ENCODE peak calls at places on chromosome 5, in seven cellular contexts. W, D, F, R, I, G and V are unnamed samples.

GRCh38 chr5:6805835-6806234 is 92.6 kb downstream of the TENT4A start:
- DNase-seq in G (no peak), D (no peak), F (no peak), W (no peak), I (no peak), R (no peak), V (no peak)

GRCh38 chr5:2015116-2015848 is 132.6 kb upstream of the IRX4 start:
- DNase-seq in G (no peak), D (no peak), I (no peak), R (no peak), W (no peak), F (no peak), V (no peak)

GRCh38 chr5:8756498-8757084 is 789.3 kb downstream of the SEMA5A start:
- DNase-seq in D (no peak), R (no peak), I (no peak), G (peak), W (no peak), F (no peak), V (peak)

GRCh38 chr5:132418876-132419275 is 49.4 kb downstream of the SLC22A5 start:
- DNase-seq in F (no peak), D (peak), G (no peak), R (no peak), I (no peak), W (no peak), V (peak)

GRCh38 chr5:126777257-126777973 is 479 bp downstream of the LMNB1 start:
- DNase-seq in W (peak), R (peak), F (no peak), I (peak), D (peak), G (peak), V (peak)

GRCh38 chr5:35138232-35138631 is 90.5 kb upstream of the AGXT2 start:
- DNase-seq in R (no peak), D (no peak), I (no peak), F (no peak), W (no peak), G (no peak), V (no peak)

GRCh38 chr5:76325876-76326491 is 77.1 kb upstream of the IQGAP2 start:
- DNase-seq in D (no peak), I (no peak), F (no peak), G (no peak), R (peak), W (no peak), V (no peak)

GRCh38 chr5:148962761-148963324 is 100.0 kb downstream of the SH3TC2 start:
- DNase-seq in F (no peak), W (no peak), G (no peak), D (no peak), R (no peak), I (no peak), V (no peak)

GRCh38 chr5:50535393-50535792 is 94.3 kb upstream of the EMB start:
- DNase-seq in R (no peak), I (no peak), F (no peak), W (no peak), G (no peak), D (no peak), V (no peak)

GRCh38 chr5:29963956-29964355 is 1229.5 kb upstream of the CDH6 start:
- DNase-seq in D (no peak), R (no peak), I (no peak), F (no peak), G (no peak), W (no peak), V (peak)

GRCh38 chr5:32325067-32325466 is 12.3 kb upstream of the MTMR12 start:
- DNase-seq in R (no peak), I (no peak), W (no peak), F (no peak), D (no peak), G (no peak), V (peak)

GRCh38 chr5:177362102-177362868 is 4.6 kb downstream of the RGS14 start:
- DNase-seq in I (no peak), G (no peak), W (no peak), F (no peak), D (no peak), R (peak), V (peak)

GRCh38 chr5:173745123-173745522 is 128.7 kb upstream of the BOD1 start:
- DNase-seq in I (no peak), W (no peak), R (no peak), D (no peak), F (no peak), G (peak), V (no peak)

GRCh38 chr5:137310051-137310730 is 188.9 kb downstream of the SPOCK1 start:
- DNase-seq in G (peak), D (no peak), I (no peak), W (no peak), F (peak), R (no peak), V (peak)

GRCh38 chr5:170597109-170597741 is 93.4 kb downstream of the KCNIP1 start:
- DNase-seq in R (no peak), W (no peak), F (no peak), G (peak), D (no peak), I (no peak), V (peak)

GRCh38 chr5:134738963-134739661 is 764 bp downstream of the CAMLG start:
- DNase-seq in W (peak), F (peak), I (no peak), G (peak), R (no peak), D (peak), V (peak)

GRCh38 chr5:91306497-91306896 is 76.6 kb downstream of the ARRDC3 start:
- DNase-seq in G (no peak), D (no peak), I (no peak), W (no peak), F (no peak), R (no peak), V (no peak)

GRCh38 chr5:134088291-134088690 is 26.2 kb upstream of the TCF7 start:
- DNase-seq in W (no peak), R (no peak), I (no peak), G (no peak), D (no peak), F (no peak), V (no peak)

GRCh38 chr5:181173027-181173419 is 25.6 kb downstream of the OR2V2 start:
- DNase-seq in R (no peak), D (no peak), F (no peak), W (no peak), I (no peak), G (no peak), V (no peak)

GRCh38 chr5:73826761-73827450 is 200.9 kb downstream of the ARHGEF28 start:
- DNase-seq in R (no peak), D (peak), I (no peak), F (peak), G (peak), W (no peak), V (peak)

GRCh38 chr5:107542428-107542827 is 128.3 kb downstream of the EFNA5 start:
- DNase-seq in I (peak), W (peak), G (no peak), D (peak), R (no peak), F (peak), V (peak)

GRCh38 chr5:32471784-32472183 is 27.2 kb upstream of the ZFR start:
- DNase-seq in W (no peak), D (no peak), F (no peak), R (no peak), G (peak), I (no peak), V (no peak)

GRCh38 chr5:143318270-143318669 is 85.2 kb downstream of the NR3C1 start:
- DNase-seq in G (no peak), I (no peak), F (no peak), R (no peak), W (no peak), D (no peak), V (peak)

GRCh38 chr5:169580964-169581363 is 2.6 kb upstream of the SPDL1 start:
- DNase-seq in G (no peak), F (no peak), D (no peak), I (no peak), W (no peak), R (no peak), V (peak)

GRCh38 chr5:149141957-149142851 is 911 bp downstream of the ABLIM3 start:
- DNase-seq in I (peak), F (no peak), G (no peak), W (no peak), D (peak), R (no peak), V (no peak)

GRCh38 chr5:164302533-164303235 is 797.3 kb downstream of the MAT2B start:
- DNase-seq in F (no peak), I (no peak), G (no peak), R (no peak), D (no peak), W (no peak), V (peak)

GRCh38 chr5:134132372-134133212 is 18.1 kb downstream of the TCF7 start:
- DNase-seq in W (peak), R (peak), I (peak), F (no peak), G (peak), D (no peak), V (no peak)

GRCh38 chr5:172830876-172831662 is 3.0 kb upstream of the ERGIC1 start:
- DNase-seq in F (no peak), D (no peak), W (no peak), G (no peak), I (no peak), R (no peak), V (peak)

GRCh38 chr5:128083811-128084227 is 253 bp downstream of the SLC12A2 start:
- DNase-seq in G (peak), I (no peak), F (peak), D (peak), W (no peak), R (no peak), V (peak)

GRCh38 chr5:115100556-115100955 is 69.2 kb downstream of the TRIM36 start:
- DNase-seq in R (no peak), I (no peak), F (no peak), W (no peak), D (peak), G (no peak), V (peak)

GRCh38 chr5:139148986-139149385 is 49.2 kb downstream of the SIL1 start:
- DNase-seq in R (no peak), I (no peak), D (no peak), F (no peak), G (no peak), W (no peak), V (peak)

GRCh38 chr5:40552981-40553380 is 126.7 kb upstream of the PTGER4 start:
- DNase-seq in W (no peak), I (no peak), D (no peak), G (no peak), R (no peak), F (no peak), V (no peak)

GRCh38 chr5:40549611-40550010 is 130.1 kb upstream of the PTGER4 start:
- DNase-seq in R (no peak), G (no peak), W (no peak), D (no peak), F (no peak), I (no peak), V (peak)

GRCh38 chr5:40550481-40550880 is 129.2 kb upstream of the PTGER4 start:
- DNase-seq in D (no peak), F (no peak), W (no peak), R (no peak), G (no peak), I (no peak), V (no peak)

GRCh38 chr5:40554048-40554447 is 125.7 kb upstream of the PTGER4 start:
- DNase-seq in W (no peak), F (no peak), R (no peak), G (no peak), D (no peak), I (no peak), V (no peak)

DNA sequence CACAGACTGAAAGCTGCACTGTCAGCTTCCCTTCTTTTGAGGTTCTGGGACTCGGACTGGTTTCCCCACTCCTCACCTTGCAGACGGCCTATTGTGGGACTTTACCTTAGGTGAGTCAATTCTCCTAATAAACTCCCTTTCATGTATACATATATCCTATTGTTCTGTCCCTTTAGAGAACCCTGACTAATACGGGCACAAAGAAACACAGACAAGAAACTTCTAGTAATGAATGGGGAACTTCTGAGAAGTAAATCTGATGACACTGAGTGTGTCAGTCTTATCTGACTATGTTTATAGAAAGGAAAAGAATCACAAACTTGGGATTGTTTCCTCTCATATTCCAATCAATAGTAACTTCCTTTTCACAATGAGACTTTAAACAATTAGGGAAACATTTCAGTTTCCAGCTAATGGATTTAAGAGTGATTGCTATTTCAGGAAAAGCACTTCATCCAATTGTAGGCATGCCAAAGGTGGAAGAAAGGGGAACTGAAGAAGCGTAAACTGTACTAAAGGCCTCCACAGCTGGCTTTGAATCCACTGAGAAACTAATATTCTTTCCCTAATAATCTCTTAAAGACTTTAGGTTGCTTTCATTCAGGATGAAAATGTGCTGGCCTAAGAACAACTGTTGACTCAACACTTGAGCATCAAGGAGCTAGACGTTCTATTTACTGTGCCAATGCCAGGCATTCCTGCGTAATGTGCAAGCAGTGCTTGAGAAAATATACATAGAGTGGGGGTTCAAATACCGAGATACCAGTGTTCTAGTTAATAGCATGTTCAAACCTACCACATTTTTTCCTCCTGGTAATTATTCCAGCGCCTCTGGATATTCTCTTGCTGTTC is 127.8 kb upstream of the PTGER4 start:
- DNase-seq in F (peak), D (no peak), R (no peak), I (no peak), G (peak), W (no peak), V (peak)
- H3K4me3 ChIP-seq in F (no peak), D (no peak), R (no peak), I (no peak), G (no peak), W (no peak), V (no peak)

DNA sequence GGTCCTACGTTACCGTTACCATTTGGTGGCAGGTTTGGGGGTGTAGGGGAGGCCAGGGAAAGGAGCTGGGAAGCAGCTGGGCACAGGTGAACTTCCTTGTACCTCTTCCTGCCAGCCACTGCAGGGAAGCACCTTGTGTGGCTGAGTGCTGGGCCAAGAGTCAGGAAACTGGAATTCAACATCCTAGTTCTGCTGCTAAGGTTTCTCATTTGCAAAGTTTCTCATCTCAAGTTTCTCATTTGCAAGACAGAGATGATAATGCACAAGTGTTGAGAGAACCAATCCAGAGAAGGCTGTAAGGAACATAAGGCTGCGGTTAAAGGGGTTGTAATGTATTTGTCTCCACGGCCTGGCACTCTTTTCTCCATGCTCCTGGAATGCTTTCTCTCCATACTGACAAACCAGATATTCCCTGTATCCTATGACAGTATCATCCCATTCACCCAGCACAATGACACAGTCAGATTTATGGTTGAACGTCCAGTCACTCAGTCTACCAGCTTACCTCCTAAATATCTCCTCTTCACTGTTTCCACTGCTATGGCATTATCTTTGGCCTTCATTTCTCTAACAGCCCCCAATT is 33.6 kb upstream of the LARP1 start:
- DNase-seq in I (no peak), W (no peak), G (no peak), F (no peak), R (no peak), D (no peak), V (no peak)
- H3K4me3 ChIP-seq in I (no peak), W (no peak), G (no peak), F (no peak), R (no peak), D (no peak), V (no peak)

GRCh38 chr5:157108961-157109360 is at the start of gene HAVCR2:
- DNase-seq in R (peak), W (peak), F (no peak), D (no peak), G (no peak), I (no peak), V (no peak)
- H3K4me3 ChIP-seq in R (peak), W (peak), F (no peak), D (no peak), G (no peak), I (peak), V (no peak)

GRCh38 chr5:151150484-151151262 is 6.9 kb downstream of the ANXA6 start:
- DNase-seq in G (no peak), W (no peak), F (no peak), I (peak), D (peak), R (peak), V (no peak)
- H3K4me3 ChIP-seq in G (no peak), W (no peak), F (no peak), I (no peak), D (no peak), R (peak), V (no peak)

GRCh38 chr5:95712347-95712958 is 18.7 kb upstream of the RHOBTB3 start:
- DNase-seq in W (no peak), I (no peak), R (no peak), F (peak), G (peak), D (no peak), V (peak)

GRCh38 chr5:95708876-95709275 is 22.3 kb upstream of the RHOBTB3 start:
- DNase-seq in W (no peak), R (no peak), G (no peak), F (no peak), I (no peak), D (no peak), V (no peak)

GRCh38 chr5:95709967-95710650 is 21.0 kb upstream of the RHOBTB3 start:
- DNase-seq in G (peak), D (peak), I (peak), F (no peak), W (no peak), R (no peak), V (no peak)

GRCh38 chr5:95713960-95714710 is 17.0 kb upstream of the RHOBTB3 start:
- DNase-seq in F (no peak), G (no peak), R (no peak), I (no peak), W (no peak), D (peak), V (no peak)

GRCh38 chr5:95711501-95712346 is 19.4 kb upstream of the RHOBTB3 start:
- DNase-seq in F (no peak), I (no peak), D (no peak), G (peak), W (no peak), R (no peak), V (no peak)
- H3K4me3 ChIP-seq in F (no peak), I (no peak), D (no peak), G (no peak), W (no peak), R (no peak), V (no peak)

DNA sequence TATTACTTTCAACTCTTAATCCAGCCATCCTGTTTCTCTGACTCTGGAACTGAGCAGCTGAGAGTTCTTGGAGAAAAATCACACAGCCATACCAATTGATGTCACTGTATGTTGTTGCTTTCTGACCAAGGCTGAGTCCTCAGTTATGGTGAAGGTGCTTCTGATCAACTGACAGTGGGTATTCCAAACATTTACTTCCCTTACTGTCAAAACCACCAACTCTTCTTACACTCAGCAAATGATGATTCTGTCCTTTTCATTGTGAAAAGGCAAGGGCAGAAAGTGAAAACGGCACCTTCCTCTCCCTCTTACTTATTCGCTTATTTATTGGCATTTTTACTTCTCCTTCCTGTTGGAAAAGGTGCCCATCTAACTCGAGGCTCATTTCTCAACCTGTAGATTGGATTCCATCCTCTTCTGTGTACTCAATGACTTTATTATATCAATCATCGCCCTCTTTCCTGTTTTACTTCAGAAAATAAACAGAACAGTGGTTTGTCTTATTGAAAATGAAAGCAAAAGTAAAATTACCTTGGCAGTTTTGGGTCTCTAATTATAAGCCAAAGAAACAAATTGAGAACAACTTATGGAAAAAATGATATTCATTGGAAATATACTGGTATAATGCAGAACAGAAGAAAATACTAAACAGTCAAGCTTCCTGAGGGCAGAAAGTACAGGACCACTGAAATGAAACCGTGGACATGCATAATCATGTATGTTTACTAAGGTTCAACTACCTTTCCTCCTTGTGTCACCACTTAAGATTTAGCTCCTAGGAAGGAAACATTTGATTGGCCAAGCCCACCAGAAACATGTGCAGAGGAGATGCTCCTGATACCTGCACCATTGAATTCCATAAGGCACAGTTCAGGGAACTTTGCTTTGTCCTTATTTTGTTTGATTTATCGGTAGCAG is 104.5 kb upstream of the CHD1 start:
- DNase-seq in D (no peak), I (no peak), F (no peak), G (no peak), W (no peak), R (no peak), V (peak)
- H3K4me3 ChIP-seq in D (peak), I (peak), F (peak), G (no peak), W (peak), R (peak), V (peak)

GRCh38 chr5:179699640-179700298 is 1.0 kb downstream of the CANX start:
- DNase-seq in R (peak), I (no peak), G (peak), W (peak), F (peak), D (no peak), V (peak)
- H3K4me3 ChIP-seq in R (peak), I (peak), G (peak), W (peak), F (peak), D (peak), V (peak)

DNA sequence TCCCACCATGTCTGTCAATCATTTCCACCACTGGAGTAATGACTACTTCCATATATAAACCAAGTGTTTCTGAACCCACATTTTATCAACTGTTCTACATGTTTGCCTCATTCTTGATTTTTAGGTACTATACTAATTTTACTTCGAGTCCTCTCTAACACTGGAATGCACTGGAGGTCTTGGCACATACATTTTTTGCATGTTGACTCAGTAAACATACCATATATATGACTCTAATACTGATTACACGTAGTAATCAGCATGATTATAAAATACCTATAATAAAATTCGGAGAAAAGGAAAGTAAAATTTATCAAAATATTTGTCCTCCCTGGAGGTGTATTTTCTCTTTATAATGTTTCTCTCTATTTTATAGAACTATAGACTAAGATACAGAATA is 621.7 kb upstream of the NUDT12 start:
- DNase-seq in F (no peak), G (no peak), I (no peak), R (no peak), W (no peak), D (no peak), V (peak)
- H3K4me3 ChIP-seq in F (no peak), G (no peak), I (no peak), R (no peak), W (no peak), D (no peak), V (no peak)